ENCODE peak calls at places on chromosomes 5 and 9, in seven cellular contexts. Z, T, Y, J, B, K and F are unnamed samples.

GRCh38 chr5:106121972-106122605 is 1548.6 kb downstream of the EFNA5 start:
- DNase-seq in Z (no peak), T (no peak), Y (no peak), J (no peak), B (no peak), K (no peak), F (no peak)

GRCh38 chr9:137972988-137973470 is 95.4 kb downstream of the CACNA1B start:
- DNase-seq in Z (no peak), T (no peak), Y (no peak), J (peak; percentile 30), B (no peak), K (no peak), F (no peak)

GRCh38 chr5:149627070-149627469 is 45.8 kb downstream of the ARHGEF37 start:
- DNase-seq in Z (no peak), T (no peak), Y (no peak), J (no peak), B (no peak), K (no peak), F (no peak)

GRCh38 chr9:107177857-107178256 is 105.2 kb upstream of the RAD23B start:
- DNase-seq in Z (no peak), T (no peak), Y (no peak), J (no peak), B (no peak), K (no peak), F (no peak)

GRCh38 chr5:120326651-120327050 is 137.4 kb upstream of the PRR16 start:
- DNase-seq in Z (no peak), T (no peak), Y (no peak), J (no peak), B (no peak), K (no peak), F (no peak)

GRCh38 chr9:137254624-137255447 is at the start of gene NELFB:
- DNase-seq in Z (peak; percentile 89), T (peak; percentile 91), Y (peak; percentile 95), J (peak; percentile 98), B (peak; percentile 99), K (peak; percentile 91), F (peak; percentile 90)

GRCh38 chr5:107724642-107725041 is 53.9 kb upstream of the EFNA5 start:
- DNase-seq in Z (no peak), T (no peak), Y (no peak), J (no peak), B (no peak), K (no peak), F (no peak)

GRCh38 chr5:13831236-13831810 is 113.2 kb downstream of the DNAH5 start:
- DNase-seq in Z (no peak), T (no peak), Y (no peak), J (no peak), B (no peak), K (no peak), F (no peak)

GRCh38 chr9:91812191-91812590 is 137.8 kb downstream of the ROR2 start:
- DNase-seq in Z (no peak), T (no peak), Y (no peak), J (no peak), B (peak; percentile 17), K (no peak), F (no peak)